ENCODE peak calls at places on chromosomes 6 and 20, in ten cellular contexts. S is A673, M is endodermal cell, P is GM23248, T is BE2C, E is cardiac muscle cell, Q is gastrocnemius medialis, I is A549, B is H1, N is heart right ventricle. R is an unnamed sample.

GRCh38 chr6:39421383-39422225 is 99.1 kb upstream of the KCNK16 start:
- DNase-seq in M (no peak), B (no peak), N (no peak), S (no peak), E (peak; percentile 25), P (peak; percentile 63), I (no peak), T (no peak), Q (no peak), R (peak; percentile 19)

GRCh38 chr6:108707328-108707976 is 140.8 kb upstream of the ARMC2 start:
- DNase-seq in I (no peak), E (no peak), M (no peak), N (no peak), B (no peak), Q (no peak), P (no peak), S (no peak), T (no peak), R (no peak)

GRCh38 chr20:38161412-38161774 is 3.7 kb downstream of the TGM2 start:
- DNase-seq in T (no peak), M (no peak), Q (no peak), I (no peak), B (no peak), S (no peak), N (no peak), P (no peak), E (no peak), R (no peak)

GRCh38 chr6:73460044-73460443 is 1.5 kb upstream of the MTO1 start:
- DNase-seq in I (no peak), P (no peak), N (no peak), B (no peak), E (no peak), M (no peak), Q (no peak), S (no peak), T (peak; percentile 20), R (no peak)

GRCh38 chr6:109442393-109442924 is 1.9 kb downstream of the SMPD2 start:
- DNase-seq in I (no peak), T (no peak), P (no peak), E (no peak), Q (no peak), M (no peak), N (no peak), S (no peak), B (no peak), R (no peak)

GRCh38 chr6:79570802-79571367 is 33.7 kb upstream of the LCA5 start:
- DNase-seq in E (peak; percentile 54), I (peak; percentile 7), Q (no peak), T (no peak), P (peak; percentile 59), B (no peak), M (no peak), N (no peak), S (peak; percentile 53), R (peak; percentile 57)

GRCh38 chr6:31354788-31355539 is 2.0 kb downstream of the HLA-B start:
- DNase-seq in P (no peak), T (no peak), Q (no peak), E (no peak), B (no peak), S (no peak), I (no peak), N (no peak), M (no peak), R (no peak)

GRCh38 chr6:17729223-17730077 is 22.7 kb upstream of the NUP153 start:
- DNase-seq in Q (no peak), B (no peak), M (peak; percentile 31), S (no peak), T (no peak), E (no peak), I (no peak), P (peak; percentile 11), N (no peak), R (peak; percentile 72)

GRCh38 chr6:140156131-140156530 is 781.7 kb upstream of the CITED2 start:
- DNase-seq in T (no peak), S (no peak), B (no peak), E (no peak), I (no peak), N (no peak), P (no peak), M (no peak), Q (no peak), R (no peak)

GRCh38 chr6:140155727-140156126 is 781.3 kb upstream of the CITED2 start:
- DNase-seq in T (no peak), S (no peak), B (no peak), I (no peak), M (no peak), E (no peak), Q (no peak), P (no peak), N (no peak), R (no peak)

GRCh38 chr6:140160909-140161308 is 786.5 kb upstream of the CITED2 start:
- DNase-seq in T (no peak), I (no peak), B (no peak), M (no peak), S (no peak), P (no peak), Q (no peak), N (no peak), E (no peak), R (no peak)

DNA sequence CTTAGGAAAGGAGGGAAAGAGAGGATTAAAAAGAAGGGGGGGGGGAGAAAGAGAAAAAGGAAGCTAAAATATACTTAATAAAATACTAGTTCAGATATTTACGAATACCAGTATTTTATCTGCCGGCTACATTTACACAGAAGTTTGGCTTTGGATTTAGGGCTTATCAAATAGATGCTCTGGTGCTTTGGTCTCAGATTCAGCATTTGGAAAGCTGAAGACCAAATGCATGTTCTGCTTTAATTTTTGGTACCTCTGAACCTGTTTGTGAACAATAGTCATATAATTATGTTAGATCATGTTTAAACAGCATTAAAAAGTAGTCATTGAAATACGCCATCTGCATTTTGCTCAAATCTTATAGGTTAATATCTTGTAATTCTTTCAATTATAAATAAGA is 786.0 kb upstream of the CITED2 start:
- DNase-seq in T (no peak), I (no peak), P (no peak), B (no peak), E (no peak), Q (no peak), M (no peak), N (no peak), S (no peak), R (no peak)
- H3K4me3 ChIP-seq in T (no peak overlapping the region), I (no peak overlapping the region), P (no peak overlapping the region), B (no peak overlapping the region), E (no peak overlapping the region), Q (no peak overlapping the region), M (no peak overlapping the region), N (no peak overlapping the region), S (no peak overlapping the region), R (no peak overlapping the region)

GRCh38 chr20:50854512-50855249 is 59.8 kb downstream of the BCAS4 start:
- DNase-seq in I (no peak), N (no peak), B (no peak), P (no peak), M (no peak), T (no peak), S (no peak), Q (no peak), E (no peak), R (no peak)

GRCh38 chr20:50857348-50857747 is 62.5 kb downstream of the BCAS4 start:
- DNase-seq in Q (no peak), B (no peak), P (no peak), I (no peak), M (no peak), N (no peak), T (no peak), E (no peak), S (no peak), R (no peak)

GRCh38 chr20:50855498-50856474 is 60.9 kb downstream of the BCAS4 start:
- DNase-seq in T (peak; percentile 60), I (peak; percentile 16), M (peak; percentile 93), Q (no peak), N (no peak), B (no peak), P (peak; percentile 20), S (no peak), E (no peak), R (peak; percentile 62)

GRCh38 chr20:50858525-50858924 is 63.7 kb downstream of the BCAS4 start:
- DNase-seq in B (no peak), N (no peak), T (no peak), P (no peak), I (no peak), E (no peak), S (no peak), M (no peak), Q (no peak), R (no peak)

GRCh38 chr20:50856475-50857041 is 61.7 kb downstream of the BCAS4 start:
- DNase-seq in M (no peak), P (no peak), Q (no peak), E (no peak), S (no peak), N (no peak), I (no peak), B (no peak), T (no peak), R (no peak)
- H3K4me3 ChIP-seq in M (peak overlapping the region; percentile 3), P (no peak overlapping the region), Q (no peak overlapping the region), E (no peak overlapping the region), S (no peak overlapping the region), N (no peak overlapping the region), I (no peak overlapping the region), B (no peak overlapping the region), T (no peak overlapping the region), R (no peak overlapping the region)

GRCh38 chr20:32764000-32764960 is 2.1 kb downstream of the DNMT3B start:
- DNase-seq in M (peak; percentile 92), B (peak; percentile 89), Q (no peak), N (no peak), P (no peak), T (no peak), S (no peak), E (no peak), I (no peak), R (no peak)

GRCh38 chr20:32762754-32763201 is 593 bp downstream of the DNMT3B start:
- DNase-seq in Q (no peak), N (no peak), S (peak; percentile 32), P (peak; percentile 48), M (peak; percentile 63), I (no peak), T (no peak), E (no peak), B (no peak), R (no peak)

GRCh38 chr20:32761831-32762753 is at the start of gene DNMT3B:
- DNase-seq in Q (peak; percentile 38), T (peak; percentile 90), P (peak; percentile 88), E (peak; percentile 81), N (peak; percentile 85), M (peak; percentile 97), I (peak; percentile 85), S (peak; percentile 88), B (peak; percentile 82), R (peak; percentile 49)

GRCh38 chr20:32763202-32763999 is 1.2 kb downstream of the DNMT3B start:
- DNase-seq in T (no peak), I (no peak), M (peak; percentile 66), S (no peak), B (no peak), N (no peak), E (no peak), P (peak; percentile 24), Q (no peak), R (no peak)

DNA sequence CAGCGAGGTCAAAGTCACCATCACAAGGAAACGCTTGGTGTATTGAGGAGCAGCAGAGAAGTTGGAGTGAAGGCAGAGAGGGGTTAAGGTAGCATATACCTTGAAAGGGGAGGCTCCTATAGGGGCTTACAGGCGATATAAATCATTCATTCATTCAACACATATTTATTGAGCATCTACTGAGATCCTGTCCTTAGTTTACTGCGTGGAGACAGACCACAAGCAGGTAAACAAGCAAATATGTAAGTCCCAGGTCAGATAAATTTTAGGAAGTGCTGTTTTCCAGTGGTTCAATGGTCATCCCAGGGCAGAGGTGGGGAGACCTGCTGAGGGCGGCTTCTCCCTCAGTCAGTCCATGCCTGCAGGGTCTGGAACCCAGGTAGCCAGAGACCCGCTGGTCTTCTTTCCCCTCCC is 761 bp upstream of the DNMT3B start:
- DNase-seq in M (no peak), Q (no peak), P (no peak), N (no peak), I (no peak), E (no peak), B (no peak), T (no peak), S (no peak), R (no peak)
- H3K4me3 ChIP-seq in M (peak overlapping the region; percentile 90), Q (peak overlapping the region; percentile 71), P (peak overlapping the region; percentile 98), N (peak overlapping the region; percentile 95), I (peak overlapping the region; percentile 99), E (no peak overlapping the region), B (peak overlapping the region; percentile 60), T (peak overlapping the region; percentile 77), S (peak overlapping the region; percentile 88), R (peak overlapping the region; percentile 57)

GRCh38 chr20:56631318-56631989 is 2.3 kb downstream of the TFAP2C start:
- DNase-seq in T (no peak), S (no peak), M (peak; percentile 76), N (no peak), B (no peak), I (no peak), P (no peak), Q (no peak), E (no peak), R (peak; percentile 20)
- H3K4me3 ChIP-seq in T (no peak overlapping the region), S (no peak overlapping the region), M (peak overlapping the region; percentile 81), N (no peak overlapping the region), B (peak overlapping the region; percentile 79), I (peak overlapping the region; percentile 86), P (peak overlapping the region; percentile 96), Q (no peak overlapping the region), E (peak overlapping the region; percentile 35), R (peak overlapping the region; percentile 98)

R was measured in epithelial cell of esophagus.